ENCODE peak calls at places on chromosomes 6 and 20, in nine cellular contexts. S is cerebellum, V is amygdala, A is H7, J is cerebellar nuclear complex, L is HTR-8/SVneo, U is amniotic stem cell, G is NCI-H524 treated with DMSO at 0.1 percent for 48 hours, I is HT1080. Z is an unnamed sample.
A peak's percentile ranks its signal among the peaks of the same experiment; 100 is the strongest.

GRCh38 chr6:5763407-5763806 is 243.3 kb downstream of the NRN1 start:
- DNase-seq in U (no peak), I (peak; percentile 49), G (no peak), S (no peak), L (no peak), A (no peak), V (no peak), J (no peak), Z (no peak)

GRCh38 chr20:21229163-21229562 is 74.0 kb upstream of the XRN2 start:
- DNase-seq in J (no peak), L (no peak), I (peak; percentile 30), U (no peak), A (no peak), V (no peak), S (no peak), G (no peak), Z (no peak)

GRCh38 chr20:3678198-3678597 is 3.6 kb downstream of the ADAM33 start:
- DNase-seq in A (no peak), J (no peak), G (no peak), S (no peak), U (no peak), I (no peak), V (no peak), L (no peak), Z (no peak)

GRCh38 chr20:43686820-43687219 is 19.9 kb downstream of the MYBL2 start:
- DNase-seq in S (no peak), I (no peak), G (no peak), J (no peak), U (no peak), V (no peak), L (no peak), A (no peak), Z (no peak)

GRCh38 chr6:5541025-5541424 is 279.7 kb downstream of the FARS2 start:
- DNase-seq in I (no peak), J (no peak), U (no peak), V (no peak), L (no peak), A (no peak), G (no peak), S (no peak), Z (no peak)

GRCh38 chr6:5656226-5656625 is 350.5 kb downstream of the NRN1 start:
- DNase-seq in V (no peak), L (no peak), U (no peak), I (no peak), A (no peak), G (no peak), S (no peak), J (no peak), Z (no peak)

GRCh38 chr6:156021746-156022396 is 566.2 kb upstream of the NOX3 start:
- DNase-seq in I (peak; percentile 63), G (no peak), S (no peak), L (no peak), A (no peak), J (no peak), V (no peak), U (no peak), Z (no peak)

GRCh38 chr20:60694763-60695162 is 557.3 kb upstream of the CDH4 start:
- DNase-seq in I (peak; percentile 66), G (no peak), V (no peak), A (no peak), S (no peak), J (no peak), L (no peak), U (no peak), Z (no peak)

GRCh38 chr20:21739682-21740081 is 34.2 kb downstream of the PAX1 start:
- DNase-seq in A (no peak), U (no peak), S (no peak), J (no peak), I (no peak), V (no peak), G (no peak), L (no peak), Z (no peak)

GRCh38 chr6:46490425-46491200 is 636 bp downstream of the RCAN2 start:
- DNase-seq in A (peak; percentile 85), G (no peak), J (no peak), U (no peak), V (peak; percentile 65), L (peak; percentile 13), I (no peak), S (peak; percentile 49), Z (peak; percentile 34)

GRCh38 chr6:90078513-90079289 is 184.4 kb downstream of the GJA10 start:
- DNase-seq in S (no peak), U (no peak), V (no peak), A (no peak), L (no peak), G (no peak), J (no peak), I (no peak), Z (no peak)

GRCh38 chr6:34239893-34240292 is 3.2 kb downstream of the HMGA1 start:
- DNase-seq in I (no peak), V (no peak), A (peak; percentile 28), J (no peak), S (no peak), G (no peak), L (no peak), U (no peak), Z (no peak)

GRCh38 chr6:11575408-11576033 is 38.0 kb downstream of the TMEM170B start:
- DNase-seq in A (peak; percentile 32), L (peak; percentile 57), I (peak; percentile 86), S (peak; percentile 41), U (peak; percentile 54), G (peak; percentile 41), J (no peak), V (peak; percentile 16), Z (peak; percentile 87)

GRCh38 chr20:44068780-44069191 is 118.2 kb downstream of the JPH2 start:
- DNase-seq in S (no peak), J (no peak), G (no peak), U (no peak), V (no peak), L (no peak), I (no peak), A (no peak), Z (no peak)

GRCh38 chr20:17471606-17472187 is 59.5 kb downstream of the BFSP1 start:
- DNase-seq in V (no peak), J (no peak), L (no peak), I (no peak), A (no peak), U (no peak), G (no peak), S (no peak), Z (no peak)

GRCh38 chr6:63573899-63574553 is 1.7 kb downstream of the LOC128125822 start:
- DNase-seq in V (no peak), G (no peak), A (peak; percentile 44), L (no peak), U (no peak), J (no peak), S (no peak), I (peak; percentile 78), Z (no peak)

GRCh38 chr20:40249805-40250204 is 439.2 kb downstream of the MAFB start:
- DNase-seq in V (no peak), S (no peak), I (no peak), U (no peak), J (no peak), A (no peak), G (no peak), L (no peak), Z (no peak)

GRCh38 chr6:15308445-15309213 is 62.8 kb downstream of the JARID2 start:
- DNase-seq in S (no peak), V (no peak), I (peak; percentile 28), J (no peak), A (no peak), G (no peak), U (no peak), L (no peak), Z (no peak)

GRCh38 chr20:39206899-39207564 is 244.9 kb downstream of the DHX35 start:
- DNase-seq in G (no peak), S (no peak), J (no peak), L (no peak), U (no peak), V (no peak), I (no peak), A (no peak), Z (no peak)

GRCh38 chr6:84575264-84575663 is 189.1 kb downstream of the TBX18 start:
- DNase-seq in V (no peak), A (no peak), L (no peak), S (no peak), I (peak; percentile 94), U (no peak), G (no peak), J (no peak), Z (no peak)

GRCh38 chr6:45423901-45424627 is 46.3 kb upstream of the SUPT3H start:
- DNase-seq in V (no peak), L (no peak), J (no peak), U (no peak), G (no peak), S (no peak), I (peak; percentile 47), A (peak; percentile 59), Z (no peak)

GRCh38 chr20:23122959-23123655 is 37.0 kb upstream of the CD93 start:
- DNase-seq in I (no peak), V (no peak), J (no peak), U (no peak), S (no peak), G (no peak), A (no peak), L (no peak), Z (no peak)

GRCh38 chr20:1825492-1825891 is 69.7 kb upstream of the SIRPA start:
- DNase-seq in L (peak; percentile 41), I (no peak), U (peak; percentile 34), V (no peak), A (no peak), G (no peak), S (no peak), J (no peak), Z (no peak)

GRCh38 chr6:164795091-164795490 is 514.3 kb downstream of the C6orf118 start:
- DNase-seq in U (no peak), V (no peak), I (no peak), G (no peak), S (peak; percentile 38), J (no peak), L (no peak), A (no peak), Z (no peak)

GRCh38 chr20:11260611-11261010 is 586.8 kb upstream of the JAG1 start:
- DNase-seq in V (no peak), A (no peak), I (peak; percentile 70), S (no peak), L (no peak), U (no peak), J (no peak), G (no peak), Z (no peak)

GRCh38 chr6:51398793-51399192 is 580.1 kb downstream of the TFAP2B start:
- DNase-seq in G (no peak), V (no peak), U (no peak), I (no peak), L (no peak), J (no peak), A (no peak), S (no peak), Z (no peak)

GRCh38 chr6:155795173-155795796 is 339.6 kb upstream of the NOX3 start:
- DNase-seq in I (peak; percentile 42), U (no peak), J (no peak), A (no peak), S (no peak), G (no peak), V (no peak), L (peak; percentile 21), Z (no peak)

GRCh38 chr6:13526718-13527668 is 39.6 kb upstream of the GFOD1 start:
- DNase-seq in L (no peak), I (peak; percentile 70), V (no peak), G (peak; percentile 91), S (peak; percentile 85), J (peak; percentile 55), A (no peak), U (no peak), Z (peak; percentile 41)

GRCh38 chr6:4352731-4353130 is 217.4 kb upstream of the ECI2 start:
- DNase-seq in J (no peak), V (no peak), G (no peak), A (no peak), L (no peak), I (no peak), U (no peak), S (no peak), Z (no peak)

GRCh38 chr6:132131777-132132176 is 180.6 kb upstream of the CCN2 start:
- DNase-seq in U (peak; percentile 90), A (no peak), S (no peak), V (no peak), G (peak; percentile 83), J (no peak), L (peak; percentile 82), I (peak; percentile 97), Z (no peak)

GRCh38 chr20:23023621-23024187 is 11.4 kb upstream of the SSTR4 start:
- DNase-seq in S (no peak), G (no peak), A (peak; percentile 39), J (no peak), V (no peak), U (no peak), L (no peak), I (no peak), Z (no peak)

Z was measured in Ammon's horn.